ENCODE peak calls at places on chromosomes 2 and 18, in seven cellular contexts. One of them, this sample, is unnamed.

GRCh38 chr2:9232886-9233285 is 26.3 kb downstream of the ASAP2 start:
- DNase-seq in GM04504: no peak
- DNase-seq in epithelial cell of esophagus: no peak
- DNase-seq in astrocyte of the cerebellum: peak
- DNase-seq in left ventricle myocardium superior: no peak
- DNase-seq in immature natural killer cell: no peak
- DNase-seq in cardiac muscle cell: no peak
- DNase-seq in this sample: no peak

GRCh38 chr2:85920810-85921545 is 32.2 kb upstream of the ST3GAL5 start:
- DNase-seq in cardiac muscle cell: no peak
- DNase-seq in epithelial cell of esophagus: peak
- DNase-seq in left ventricle myocardium superior: peak
- DNase-seq in immature natural killer cell: no peak
- DNase-seq in GM04504: no peak
- DNase-seq in astrocyte of the cerebellum: no peak
- DNase-seq in this sample: no peak

GRCh38 chr2:58614259-58614658 is 373.1 kb upstream of the FANCL start:
- DNase-seq in left ventricle myocardium superior: no peak
- DNase-seq in GM04504: no peak
- DNase-seq in epithelial cell of esophagus: no peak
- DNase-seq in immature natural killer cell: no peak
- DNase-seq in astrocyte of the cerebellum: no peak
- DNase-seq in cardiac muscle cell: no peak
- DNase-seq in this sample: no peak

GRCh38 chr2:239039479-239039861 is 191.6 kb downstream of the TWIST2 start:
- DNase-seq in immature natural killer cell: no peak
- DNase-seq in epithelial cell of esophagus: no peak
- DNase-seq in GM04504: no peak
- DNase-seq in left ventricle myocardium superior: no peak
- DNase-seq in cardiac muscle cell: no peak
- DNase-seq in astrocyte of the cerebellum: no peak
- DNase-seq in this sample: no peak

GRCh38 chr2:235162544-235163197 is 210.9 kb downstream of the SH3BP4 start:
- DNase-seq in immature natural killer cell: no peak
- DNase-seq in astrocyte of the cerebellum: no peak
- DNase-seq in left ventricle myocardium superior: no peak
- DNase-seq in GM04504: no peak
- DNase-seq in epithelial cell of esophagus: no peak
- DNase-seq in cardiac muscle cell: no peak
- DNase-seq in this sample: peak

GRCh38 chr2:59993721-59994120 is 559.7 kb downstream of the BCL11A start:
- DNase-seq in astrocyte of the cerebellum: no peak
- DNase-seq in epithelial cell of esophagus: peak
- DNase-seq in immature natural killer cell: no peak
- DNase-seq in GM04504: no peak
- DNase-seq in cardiac muscle cell: no peak
- DNase-seq in left ventricle myocardium superior: no peak
- DNase-seq in this sample: no peak

GRCh38 chr2:37224063-37224462 is 7.3 kb downstream of the CEBPZ start:
- DNase-seq in immature natural killer cell: no peak
- DNase-seq in cardiac muscle cell: peak
- DNase-seq in astrocyte of the cerebellum: no peak
- DNase-seq in GM04504: no peak
- DNase-seq in epithelial cell of esophagus: peak
- DNase-seq in left ventricle myocardium superior: no peak
- DNase-seq in this sample: no peak

GRCh38 chr2:74694281-74694680 is 40.2 kb downstream of the SEMA4F start:
- DNase-seq in left ventricle myocardium superior: no peak
- DNase-seq in cardiac muscle cell: no peak
- DNase-seq in astrocyte of the cerebellum: no peak
- DNase-seq in immature natural killer cell: no peak
- DNase-seq in GM04504: no peak
- DNase-seq in epithelial cell of esophagus: peak
- DNase-seq in this sample: no peak

GRCh38 chr2:219358170-219359075 is 25.9 kb upstream of the RESP18 start:
- DNase-seq in left ventricle myocardium superior: no peak
- DNase-seq in cardiac muscle cell: peak
- DNase-seq in epithelial cell of esophagus: no peak
- DNase-seq in immature natural killer cell: no peak
- DNase-seq in astrocyte of the cerebellum: no peak
- DNase-seq in GM04504: no peak
- DNase-seq in this sample: no peak

GRCh38 chr2:19888831-19889230 is 13.0 kb downstream of the TTC32 start:
- DNase-seq in astrocyte of the cerebellum: no peak
- DNase-seq in GM04504: no peak
- DNase-seq in epithelial cell of esophagus: no peak
- DNase-seq in cardiac muscle cell: no peak
- DNase-seq in immature natural killer cell: no peak
- DNase-seq in left ventricle myocardium superior: no peak
- DNase-seq in this sample: no peak

GRCh38 chr18:46215902-46216723 is 111.9 kb downstream of the HAUS1 start:
- DNase-seq in astrocyte of the cerebellum: no peak
- DNase-seq in cardiac muscle cell: no peak
- DNase-seq in immature natural killer cell: no peak
- DNase-seq in left ventricle myocardium superior: no peak
- DNase-seq in epithelial cell of esophagus: peak
- DNase-seq in GM04504: no peak
- DNase-seq in this sample: no peak

GRCh38 chr2:74077636-74078035 is 70.1 kb downstream of the BOLA3 start:
- DNase-seq in cardiac muscle cell: peak
- DNase-seq in GM04504: no peak
- DNase-seq in astrocyte of the cerebellum: no peak
- DNase-seq in immature natural killer cell: no peak
- DNase-seq in epithelial cell of esophagus: no peak
- DNase-seq in left ventricle myocardium superior: no peak
- DNase-seq in this sample: no peak

GRCh38 chr2:128641421-128642095 is 322.9 kb upstream of the HS6ST1 start:
- DNase-seq in astrocyte of the cerebellum: no peak
- DNase-seq in epithelial cell of esophagus: no peak
- DNase-seq in cardiac muscle cell: no peak
- DNase-seq in left ventricle myocardium superior: no peak
- DNase-seq in immature natural killer cell: no peak
- DNase-seq in GM04504: no peak
- DNase-seq in this sample: no peak

GRCh38 chr18:361100-361732 is 93.4 kb upstream of the THOC1 start:
- DNase-seq in left ventricle myocardium superior: no peak
- DNase-seq in epithelial cell of esophagus: no peak
- DNase-seq in cardiac muscle cell: no peak
- DNase-seq in GM04504: no peak
- DNase-seq in astrocyte of the cerebellum: no peak
- DNase-seq in immature natural killer cell: no peak
- DNase-seq in this sample: no peak

GRCh38 chr2:18991177-18992168 is 366.9 kb downstream of the OSR1 start:
- DNase-seq in GM04504: peak
- DNase-seq in astrocyte of the cerebellum: peak
- DNase-seq in cardiac muscle cell: no peak
- DNase-seq in epithelial cell of esophagus: peak
- DNase-seq in left ventricle myocardium superior: peak
- DNase-seq in immature natural killer cell: no peak
- DNase-seq in this sample: no peak

GRCh38 chr2:183242937-183243336 is 118.7 kb downstream of the NUP35 start:
- DNase-seq in immature natural killer cell: no peak
- DNase-seq in epithelial cell of esophagus: peak
- DNase-seq in astrocyte of the cerebellum: no peak
- DNase-seq in cardiac muscle cell: peak
- DNase-seq in GM04504: no peak
- DNase-seq in left ventricle myocardium superior: no peak
- DNase-seq in this sample: no peak

GRCh38 chr18:58194028-58194427 is 150.0 kb downstream of the NEDD4L start:
- DNase-seq in astrocyte of the cerebellum: no peak
- DNase-seq in cardiac muscle cell: peak
- DNase-seq in left ventricle myocardium superior: peak
- DNase-seq in epithelial cell of esophagus: no peak
- DNase-seq in immature natural killer cell: no peak
- DNase-seq in GM04504: no peak
- DNase-seq in this sample: no peak

GRCh38 chr2:179207047-179207446 is 57.6 kb downstream of the SESTD1 start:
- DNase-seq in cardiac muscle cell: no peak
- DNase-seq in left ventricle myocardium superior: no peak
- DNase-seq in immature natural killer cell: no peak
- DNase-seq in astrocyte of the cerebellum: no peak
- DNase-seq in epithelial cell of esophagus: no peak
- DNase-seq in GM04504: no peak
- DNase-seq in this sample: no peak

GRCh38 chr2:190765386-190766173 is 115.0 kb upstream of the GLS start:
- DNase-seq in GM04504: peak
- DNase-seq in epithelial cell of esophagus: peak
- DNase-seq in astrocyte of the cerebellum: no peak
- DNase-seq in immature natural killer cell: no peak
- DNase-seq in cardiac muscle cell: no peak
- DNase-seq in left ventricle myocardium superior: no peak
- DNase-seq in this sample: peak

GRCh38 chr2:104140361-104140760 is 713.6 kb upstream of the POU3F3 start:
- DNase-seq in immature natural killer cell: no peak
- DNase-seq in left ventricle myocardium superior: no peak
- DNase-seq in epithelial cell of esophagus: no peak
- DNase-seq in cardiac muscle cell: no peak
- DNase-seq in GM04504: no peak
- DNase-seq in astrocyte of the cerebellum: peak
- DNase-seq in this sample: no peak

GRCh38 chr2:219452361-219453317 is 18.0 kb downstream of the SPEG start:
- DNase-seq in GM04504: peak
- DNase-seq in astrocyte of the cerebellum: peak
- DNase-seq in epithelial cell of esophagus: peak
- DNase-seq in left ventricle myocardium superior: peak
- DNase-seq in cardiac muscle cell: no peak
- DNase-seq in immature natural killer cell: no peak
- DNase-seq in this sample: peak

GRCh38 chr2:24926602-24927252 is 6.7 kb upstream of the ADCY3 start:
- DNase-seq in cardiac muscle cell: no peak
- DNase-seq in astrocyte of the cerebellum: no peak
- DNase-seq in GM04504: no peak
- DNase-seq in immature natural killer cell: peak
- DNase-seq in left ventricle myocardium superior: peak
- DNase-seq in epithelial cell of esophagus: peak
- DNase-seq in this sample: no peak

GRCh38 chr2:176174850-176175728 is 13.4 kb upstream of the HOXD1 start:
- DNase-seq in astrocyte of the cerebellum: no peak
- DNase-seq in GM04504: no peak
- DNase-seq in epithelial cell of esophagus: no peak
- DNase-seq in immature natural killer cell: no peak
- DNase-seq in cardiac muscle cell: no peak
- DNase-seq in left ventricle myocardium superior: no peak
- DNase-seq in this sample: no peak

GRCh38 chr2:43193652-43193995 is 32.8 kb downstream of the ZFP36L2 start:
- DNase-seq in astrocyte of the cerebellum: no peak
- DNase-seq in left ventricle myocardium superior: no peak
- DNase-seq in epithelial cell of esophagus: no peak
- DNase-seq in cardiac muscle cell: no peak
- DNase-seq in immature natural killer cell: no peak
- DNase-seq in GM04504: no peak
- DNase-seq in this sample: no peak

GRCh38 chr2:128369126-128369555 is 50.5 kb upstream of the HS6ST1 start:
- DNase-seq in cardiac muscle cell: peak
- DNase-seq in left ventricle myocardium superior: no peak
- DNase-seq in immature natural killer cell: no peak
- DNase-seq in astrocyte of the cerebellum: peak
- DNase-seq in epithelial cell of esophagus: peak
- DNase-seq in GM04504: no peak
- DNase-seq in this sample: no peak

GRCh38 chr2:113164930-113165585 is 8.7 kb upstream of the PSD4 start:
- DNase-seq in left ventricle myocardium superior: no peak
- DNase-seq in immature natural killer cell: no peak
- DNase-seq in astrocyte of the cerebellum: no peak
- DNase-seq in cardiac muscle cell: no peak
- DNase-seq in epithelial cell of esophagus: no peak
- DNase-seq in GM04504: no peak
- DNase-seq in this sample: no peak

GRCh38 chr2:3491306-3491705 is 28.0 kb downstream of the ADI1 start:
- DNase-seq in cardiac muscle cell: no peak
- DNase-seq in immature natural killer cell: no peak
- DNase-seq in astrocyte of the cerebellum: no peak
- DNase-seq in GM04504: no peak
- DNase-seq in epithelial cell of esophagus: no peak
- DNase-seq in left ventricle myocardium superior: no peak
- DNase-seq in this sample: no peak

GRCh38 chr2:201344663-201345366 is 12.3 kb downstream of the FLACC1 start:
- DNase-seq in epithelial cell of esophagus: peak
- DNase-seq in astrocyte of the cerebellum: no peak
- DNase-seq in cardiac muscle cell: no peak
- DNase-seq in GM04504: no peak
- DNase-seq in immature natural killer cell: no peak
- DNase-seq in left ventricle myocardium superior: no peak
- DNase-seq in this sample: no peak

GRCh38 chr18:30192216-30192615 is 850.3 kb downstream of the DSC3 start:
- DNase-seq in epithelial cell of esophagus: no peak
- DNase-seq in left ventricle myocardium superior: no peak
- DNase-seq in astrocyte of the cerebellum: no peak
- DNase-seq in immature natural killer cell: no peak
- DNase-seq in GM04504: no peak
- DNase-seq in cardiac muscle cell: no peak
- DNase-seq in this sample: no peak

GRCh38 chr2:73685770-73686438 is 43.7 kb upstream of the NAT8 start:
- DNase-seq in cardiac muscle cell: no peak
- DNase-seq in epithelial cell of esophagus: no peak
- DNase-seq in GM04504: no peak
- DNase-seq in left ventricle myocardium superior: no peak
- DNase-seq in immature natural killer cell: no peak
- DNase-seq in astrocyte of the cerebellum: no peak
- DNase-seq in this sample: no peak

GRCh38 chr2:109028280-109028679 is 39.3 kb upstream of the EDAR start:
- DNase-seq in epithelial cell of esophagus: no peak
- DNase-seq in GM04504: no peak
- DNase-seq in astrocyte of the cerebellum: no peak
- DNase-seq in immature natural killer cell: no peak
- DNase-seq in cardiac muscle cell: no peak
- DNase-seq in left ventricle myocardium superior: no peak
- DNase-seq in this sample: no peak

GRCh38 chr2:46719499-46719898 is 196.1 kb downstream of the MCFD2 start:
- DNase-seq in epithelial cell of esophagus: peak
- DNase-seq in left ventricle myocardium superior: no peak
- DNase-seq in GM04504: no peak
- DNase-seq in astrocyte of the cerebellum: no peak
- DNase-seq in cardiac muscle cell: no peak
- DNase-seq in immature natural killer cell: no peak
- DNase-seq in this sample: no peak

GRCh38 chr2:189190696-189191095 is 11.1 kb upstream of the COL5A2 start:
- DNase-seq in cardiac muscle cell: no peak
- DNase-seq in GM04504: no peak
- DNase-seq in epithelial cell of esophagus: no peak
- DNase-seq in left ventricle myocardium superior: no peak
- DNase-seq in astrocyte of the cerebellum: no peak
- DNase-seq in immature natural killer cell: no peak
- DNase-seq in this sample: no peak